ENCODE peak calls at places on chromosomes 4 and X, in six cellular contexts. H is naive thymus-derived CD4-positive, alpha-beta T cell; R is hepatocyte; B is heart right ventricle; Z is lung; N is neuronal stem cell. W is an unnamed sample. For H3K4me1, the result is how much of the 10 kb centered on the place peaks cover.

GRCh38 chrX:108157628-108158027 is 66.0 kb downstream of the ATG4A start:
- DNase-seq in H (no peak), R (no peak), B (no peak), Z (no peak), N (no peak), W (no peak)

GRCh38 chr4:159401791-159402380 is 299.0 kb downstream of the RAPGEF2 start:
- DNase-seq in H (no peak), R (peak), B (no peak), Z (no peak), N (no peak), W (no peak)

GRCh38 chrX:105552395-105552794 is 269.9 kb upstream of the NRK start:
- DNase-seq in H (no peak), R (no peak), B (no peak), Z (no peak), N (no peak), W (no peak)

GRCh38 chr4:10083331-10083769 is 33.2 kb downstream of the WDR1 start:
- DNase-seq in H (peak), R (no peak), B (no peak), Z (no peak), N (no peak), W (no peak)

GRCh38 chr4:15293678-15294077 is 134.2 kb upstream of the C1QTNF7 start:
- DNase-seq in H (no peak), R (no peak), B (no peak), Z (no peak), N (no peak), W (no peak)

GRCh38 chrX:47217121-47217851 is 1.2 kb upstream of the CDK16 start:
- DNase-seq in H (no peak), R (peak), B (peak), Z (peak), N (no peak), W (no peak)

GRCh38 chrX:97367149-97367548 is 483.4 kb downstream of the RPA4 start:
- DNase-seq in H (no peak), R (peak), B (no peak), Z (no peak), N (no peak), W (no peak)

GRCh38 chr4:146379744-146380143 is 142.0 kb downstream of the SLC10A7 start:
- DNase-seq in H (no peak), R (no peak), B (no peak), Z (no peak), N (no peak), W (no peak)

GRCh38 chrX:47633671-47634590 is 4.2 kb upstream of the CFP start:
- DNase-seq in H (no peak), R (no peak), B (no peak), Z (no peak), N (no peak), W (no peak)

GRCh38 chr4:15232725-15233597 is 194.9 kb upstream of the C1QTNF7 start:
- DNase-seq in H (no peak), R (peak), B (no peak), Z (no peak), N (no peak), W (no peak)

GRCh38 chrX:49165901-49166881 is 3.6 kb downstream of the MAGIX start:
- DNase-seq in H (peak), R (peak), B (peak), Z (peak), N (peak), W (peak)

GRCh38 chrX:7091923-7092322 is 55.6 kb upstream of the STS start:
- DNase-seq in H (no peak), R (no peak), B (no peak), Z (no peak), N (no peak), W (no peak)

GRCh38 chrX:7088968-7089615 is 58.4 kb upstream of the STS start:
- DNase-seq in H (no peak), R (peak), B (no peak), Z (no peak), N (no peak), W (peak)

GRCh38 chrX:7093305-7093704 is 54.2 kb upstream of the STS start:
- DNase-seq in H (no peak), R (no peak), B (no peak), Z (no peak), N (no peak), W (no peak)

GRCh38 chrX:7086384-7086783 is 61.1 kb upstream of the STS start:
- DNase-seq in H (no peak), R (no peak), B (no peak), Z (no peak), N (no peak), W (no peak)

DNA sequence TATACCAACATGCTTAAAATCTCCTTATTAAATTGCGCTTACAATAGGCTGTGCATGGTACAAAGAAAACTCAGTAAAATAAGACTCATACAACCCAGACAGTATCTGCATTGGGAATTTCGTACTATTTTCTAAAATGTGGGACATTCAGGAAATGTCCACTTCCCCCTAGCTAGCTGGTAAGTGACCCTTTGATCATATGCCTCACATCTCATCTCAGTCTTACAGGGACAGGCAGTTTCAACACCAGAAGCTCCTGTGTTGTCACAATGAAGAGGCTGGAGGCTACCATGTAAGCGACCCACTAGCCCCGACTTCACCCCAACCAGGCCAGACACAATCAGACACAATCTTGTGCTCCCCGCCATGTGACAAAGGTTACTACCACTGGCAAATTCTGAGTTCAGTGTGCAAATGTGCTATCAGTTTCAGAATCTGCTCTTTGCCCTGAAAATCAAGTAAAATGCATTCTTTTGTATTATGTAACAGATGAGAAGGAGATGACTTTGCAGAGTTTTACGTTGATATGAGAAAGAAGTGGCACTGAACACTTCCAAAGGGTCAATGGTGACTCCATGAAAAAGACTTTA is 56.9 kb upstream of the STS start:
- DNase-seq in H (no peak), R (peak), B (no peak), Z (no peak), N (no peak), W (no peak)
- H3K4me1 ChIP-seq in H (under half), R (under half), B (under half), Z (under half), N (under half), W (under half)

GRCh38 chrX:69097451-69098236 is 67.6 kb downstream of the PJA1 start:
- DNase-seq in H (no peak), R (peak), B (no peak), Z (no peak), N (no peak), W (peak)
- H3K4me1 ChIP-seq in H (under half), R (under half), B (under half), Z (under half), N (under half), W (under half)

GRCh38 chrX:132613801-132614200 is 125.0 kb upstream of the MBNL3 start:
- DNase-seq in H (no peak), R (no peak), B (no peak), Z (no peak), N (no peak), W (no peak)

GRCh38 chrX:132618810-132619209 is 130.0 kb upstream of the MBNL3 start:
- DNase-seq in H (no peak), R (no peak), B (no peak), Z (no peak), N (no peak), W (no peak)

GRCh38 chrX:132614297-132614696 is 125.5 kb upstream of the MBNL3 start:
- DNase-seq in H (no peak), R (no peak), B (no peak), Z (no peak), N (no peak), W (peak)

GRCh38 chrX:132612990-132613564 is 124.2 kb upstream of the MBNL3 start:
- DNase-seq in H (peak), R (peak), B (peak), Z (no peak), N (no peak), W (peak)

GRCh38 chrX:132615396-132616131 is 126.7 kb upstream of the MBNL3 start:
- DNase-seq in H (peak), R (peak), B (peak), Z (peak), N (peak), W (peak)
- H3K4me1 ChIP-seq in H (under half), R (under half), B (under half), Z (under half), N (under half), W (under half)

GRCh38 chr4:88756149-88756548 is 58.5 kb upstream of the NAP1L5 start:
- DNase-seq in H (no peak), R (no peak), B (no peak), Z (no peak), N (no peak), W (no peak)

GRCh38 chr4:88757067-88757466 is 59.4 kb upstream of the NAP1L5 start:
- DNase-seq in H (no peak), R (no peak), B (no peak), Z (no peak), N (no peak), W (no peak)

GRCh38 chr4:88753658-88754431 is 56.2 kb upstream of the NAP1L5 start:
- DNase-seq in H (no peak), R (no peak), B (no peak), Z (no peak), N (no peak), W (no peak)

GRCh38 chr4:88757776-88758175 is 60.1 kb upstream of the NAP1L5 start:
- DNase-seq in H (no peak), R (no peak), B (no peak), Z (no peak), N (no peak), W (no peak)

GRCh38 chr4:88755454-88755853 is 57.8 kb upstream of the NAP1L5 start:
- DNase-seq in H (no peak), R (no peak), B (no peak), Z (no peak), N (no peak), W (no peak)
- H3K4me1 ChIP-seq in H (under half), R (under half), B (under half), Z (under half), N (under half), W (under half)

GRCh38 chr4:13892739-13893105 is 265.2 kb upstream of the BOD1L1 start:
- DNase-seq in H (no peak), R (peak), B (no peak), Z (no peak), N (no peak), W (no peak)
- H3K4me1 ChIP-seq in H (under half), R (under half), B (under half), Z (under half), N (under half), W (under half)

GRCh38 chrX:54439967-54440871 is at the start of gene TSR2:
- DNase-seq in H (peak), R (peak), B (peak), Z (peak), N (peak), W (peak)

GRCh38 chrX:54447461-54447860 is 7.3 kb downstream of the TSR2 start:
- DNase-seq in H (no peak), R (peak), B (no peak), Z (no peak), N (no peak), W (peak)

GRCh38 chrX:54444752-54445151 is 4.5 kb downstream of the TSR2 start:
- DNase-seq in H (no peak), R (no peak), B (no peak), Z (no peak), N (no peak), W (peak)

GRCh38 chrX:54446084-54446483 is 5.9 kb downstream of the TSR2 start:
- DNase-seq in H (no peak), R (no peak), B (no peak), Z (no peak), N (no peak), W (peak)

GRCh38 chrX:54442790-54443189 is 2.6 kb downstream of the TSR2 start:
- DNase-seq in H (no peak), R (no peak), B (no peak), Z (no peak), N (no peak), W (no peak)
- H3K4me1 ChIP-seq in H (under half), R (under half), B (under half), Z (under half), N (under half), W (under half)

DNA sequence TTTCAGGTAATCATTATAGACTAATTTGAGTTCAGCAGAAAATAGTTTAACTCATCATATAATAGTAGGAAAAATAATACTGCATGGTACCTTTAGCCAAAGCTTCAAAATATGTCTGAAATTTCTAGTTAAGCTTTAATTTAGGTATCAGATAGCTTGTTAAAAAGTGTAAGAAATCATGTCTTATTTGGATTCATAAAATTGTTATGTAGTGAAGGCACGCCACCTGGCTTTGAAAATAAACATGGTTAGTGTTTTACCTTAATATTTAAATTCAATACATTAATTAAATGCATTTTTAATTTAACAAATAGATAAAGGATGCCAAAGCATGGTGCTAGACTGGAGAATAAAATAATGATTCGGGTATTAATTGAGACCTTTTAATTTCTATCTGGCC is 211.4 kb downstream of the FSTL5 start:
- DNase-seq in H (no peak), R (no peak), B (no peak), Z (no peak), N (no peak), W (no peak)
- H3K4me1 ChIP-seq in H (under half), R (under half), B (under half), Z (under half), N (under half), W (under half)

GRCh38 chr4:147793569-147793968 is 61.7 kb downstream of the ARHGAP10 start:
- DNase-seq in H (no peak), R (peak), B (no peak), Z (no peak), N (no peak), W (no peak)
- H3K4me1 ChIP-seq in H (under half), R (under half), B (under half), Z (under half), N (under half), W (under half)

W was measured in endodermal cell.